ENCODE peak calls at places on chromosomes 4 and X, in five cellular contexts. J, D, S, X and O are unnamed samples.

GRCh38 chr4:103996637-103997036 is 276.9 kb upstream of the TACR3 start:
- DNase-seq in J (peak; percentile 86), X (peak; percentile 85), S (no peak), D (peak; percentile 23), O (no peak)

GRCh38 chr4:121072080-121072835 is at the start of gene NDNF:
- DNase-seq in S (peak; percentile 30), D (peak; percentile 37), X (peak; percentile 74), J (peak; percentile 61), O (peak; percentile 34)

GRCh38 chr4:166994686-166995085 is 239.6 kb downstream of the SPOCK3 start:
- DNase-seq in D (no peak), J (no peak), S (no peak), X (no peak), O (no peak)

GRCh38 chr4:184792950-184793555 is 32.7 kb downstream of the ACSL1 start:
- DNase-seq in J (no peak), X (peak; percentile 60), D (no peak), S (no peak), O (no peak)

GRCh38 chr4:138540056-138540800 is 298.1 kb upstream of the SLC7A11 start:
- DNase-seq in X (no peak), S (no peak), J (no peak), D (no peak), O (no peak)

GRCh38 chr4:142940614-142941013 is 94.5 kb upstream of the INPP4B start:
- DNase-seq in S (no peak), X (no peak), J (no peak), D (no peak), O (no peak)

GRCh38 chr4:113905301-113905700 is 74.1 kb downstream of the ARSJ start:
- DNase-seq in J (no peak), S (no peak), D (no peak), X (no peak), O (no peak)

GRCh38 chrX:65932173-65933084 is 107.5 kb downstream of the VSIG4 start:
- DNase-seq in X (peak; percentile 20), J (peak; percentile 8), D (no peak), S (no peak), O (no peak)

GRCh38 chr4:172270421-172270820 is 457.2 kb downstream of the GALNTL6 start:
- DNase-seq in J (no peak), D (no peak), S (no peak), X (peak; percentile 8), O (no peak)

GRCh38 chrX:136064661-136065043 is 79.4 kb downstream of the SLC9A6 start:
- DNase-seq in X (no peak), J (no peak), S (no peak), D (no peak), O (no peak)

GRCh38 chrX:106499473-106499872 is 112.3 kb upstream of the RADX start:
- DNase-seq in J (no peak), S (no peak), D (no peak), X (no peak), O (no peak)

GRCh38 chr4:23038626-23039245 is 346.0 kb downstream of the GBA3 start:
- DNase-seq in S (no peak), J (no peak), D (no peak), X (no peak), O (no peak)

GRCh38 chr4:155921597-155921996 is 18.1 kb downstream of the TDO2 start:
- DNase-seq in J (no peak), S (no peak), X (no peak), D (no peak), O (no peak)

GRCh38 chr4:73315091-73315490 is 56.5 kb upstream of the ANKRD17 start:
- DNase-seq in D (no peak), X (no peak), S (no peak), J (no peak), O (no peak)

GRCh38 chrX:42149786-42150185 is 226.4 kb upstream of the CASK start:
- DNase-seq in X (peak; percentile 10), J (no peak), D (no peak), S (no peak), O (no peak)

GRCh38 chr4:36243355-36244256 is 708 bp downstream of the ARAP2 start:
- DNase-seq in D (peak; percentile 26), J (peak; percentile 37), S (peak; percentile 51), X (peak; percentile 68), O (no peak)

GRCh38 chrX:103517246-103517645 is 2.0 kb downstream of the RAB40A start:
- DNase-seq in X (no peak), S (no peak), D (no peak), J (no peak), O (no peak)

GRCh38 chr4:158020175-158020574 is 152.7 kb downstream of the GASK1B start:
- DNase-seq in J (peak; percentile 14), S (no peak), X (peak; percentile 71), D (no peak), O (no peak)

GRCh38 chr4:1333256-1333655 is 13.8 kb upstream of the UVSSA start:
- DNase-seq in S (no peak), D (no peak), J (no peak), X (no peak), O (no peak)

GRCh38 chr4:1332686-1333085 is 14.3 kb upstream of the UVSSA start:
- DNase-seq in S (no peak), J (no peak), D (no peak), X (no peak), O (no peak)

GRCh38 chr4:1331591-1332353 is 15.2 kb upstream of the UVSSA start:
- DNase-seq in D (no peak), J (no peak), X (no peak), S (no peak), O (no peak)

GRCh38 chr4:1336079-1336478 is 10.9 kb upstream of the UVSSA start:
- DNase-seq in X (no peak), J (no peak), D (no peak), S (no peak), O (no peak)

DNA sequence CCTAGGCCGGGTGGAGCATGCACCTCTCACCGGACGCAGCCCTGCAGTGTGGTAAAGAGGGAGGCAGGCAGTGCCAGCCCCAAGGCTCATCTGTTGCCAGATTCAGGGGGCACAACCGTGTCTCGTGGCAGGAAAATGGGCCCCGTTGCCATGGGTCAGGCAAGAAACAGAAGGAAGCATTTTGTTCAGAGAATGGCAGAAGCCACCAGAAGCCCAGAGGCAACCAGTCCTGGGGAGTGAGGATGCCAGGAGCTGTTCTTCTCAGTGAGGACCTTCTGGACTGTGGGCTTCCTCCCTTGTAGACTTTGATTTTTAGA is 12.5 kb upstream of the UVSSA start:
- DNase-seq in S (no peak), X (no peak), J (no peak), D (no peak), O (no peak)
- H3K36me3 ChIP-seq in S (peaks cover 32% of the 10 kb centered on the region), X (no peaks in the 10 kb centered on the region), J (peaks cover 5% of the 10 kb centered on the region), D (no peaks in the 10 kb centered on the region), O (peaks cover 35% of the 10 kb centered on the region)

GRCh38 chrX:19746919-19747671 is 140.3 kb downstream of the SH3KBP1 start:
- DNase-seq in S (no peak), X (no peak), D (no peak), J (peak; percentile 26), O (no peak)
- H3K4me1 ChIP-seq in S (peaks cover 99% of the 10 kb centered on the region), X (no peaks in the 10 kb centered on the region), D (no peaks in the 10 kb centered on the region), J (no peaks in the 10 kb centered on the region), O (peaks cover 97% of the 10 kb centered on the region)

GRCh38 chr4:137529432-137529831 is 2.9 kb downstream of the PCDH18 start:
- DNase-seq in D (no peak), S (no peak), J (no peak), X (no peak), O (no peak)
- H3K36me3 ChIP-seq in D (no peaks in the 10 kb centered on the region), S (no peaks in the 10 kb centered on the region), J (peaks cover 42% of the 10 kb centered on the region), X (no peaks in the 10 kb centered on the region), O (no peaks in the 10 kb centered on the region)

GRCh38 chr4:182705389-182705788 is 211.8 kb downstream of the DCTD start:
- DNase-seq in X (no peak), S (no peak), D (no peak), J (no peak), O (no peak)

GRCh38 chr4:182699825-182700224 is 217.4 kb downstream of the DCTD start:
- DNase-seq in X (no peak), S (no peak), D (no peak), J (no peak), O (no peak)

GRCh38 chr4:182704903-182705302 is 212.3 kb downstream of the DCTD start:
- DNase-seq in D (no peak), X (no peak), S (no peak), J (no peak), O (no peak)
- H3K4me1 ChIP-seq in D (no peaks in the 10 kb centered on the region), X (no peaks in the 10 kb centered on the region), S (no peaks in the 10 kb centered on the region), J (peaks cover 10% of the 10 kb centered on the region), O (no peaks in the 10 kb centered on the region)

GRCh38 chr4:182893490-182893889 is 23.7 kb downstream of the DCTD start:
- DNase-seq in X (no peak), D (no peak), J (no peak), S (no peak), O (no peak)
- H3K36me3 ChIP-seq in X (no peaks in the 10 kb centered on the region), D (no peaks in the 10 kb centered on the region), J (no peaks in the 10 kb centered on the region), S (peaks cover 24% of the 10 kb centered on the region), O (peaks cover 27% of the 10 kb centered on the region)